ENCODE peak calls at places on chromosomes 4 and X, in eight cellular contexts. J, H, Z, E, N, U, Y and P are unnamed samples.

GRCh38 chr4:95547708-95548471 is 883 bp downstream of the UNC5C start:
- DNase-seq in J (no peak), H (no peak), Z (peak; percentile 46), E (peak; percentile 54), N (peak; percentile 46), U (peak; percentile 36), Y (no peak), P (no peak)

GRCh38 chrX:31057691-31058090 is 14.2 kb downstream of the FTHL17 start:
- DNase-seq in J (no peak), H (no peak), Z (no peak), E (no peak), N (no peak), U (no peak), Y (no peak), P (no peak)

GRCh38 chr4:22410645-22411247 is 105.1 kb downstream of the ADGRA3 start:
- DNase-seq in J (no peak), H (no peak), Z (no peak), E (no peak), N (no peak), U (no peak), Y (peak; percentile 19), P (no peak)

GRCh38 chrX:149521438-149521837 is 16.3 kb upstream of the IDS start:
- DNase-seq in J (no peak), H (no peak), Z (no peak), E (no peak), N (no peak), U (no peak), Y (no peak), P (peak; percentile 13)

GRCh38 chr4:150207871-150208270 is 129.6 kb downstream of the DCLK2 start:
- DNase-seq in J (no peak), H (no peak), Z (no peak), E (no peak), N (no peak), U (no peak), Y (no peak), P (no peak)

GRCh38 chr4:82989567-82990429 is 20.8 kb downstream of the LIN54 start:
- DNase-seq in J (no peak), H (no peak), Z (no peak), E (no peak), N (no peak), U (no peak), Y (peak; percentile 67), P (no peak)

GRCh38 chr4:38691251-38692008 is 27.4 kb downstream of the KLF3 start:
- DNase-seq in J (no peak), H (no peak), Z (no peak), E (no peak), N (no peak), U (no peak), Y (no peak), P (no peak)

GRCh38 chr4:622996-623913 is 2.1 kb upstream of the PDE6B start:
- DNase-seq in J (no peak), H (no peak), Z (no peak), E (no peak), N (peak; percentile 10), U (no peak), Y (no peak), P (no peak)

GRCh38 chr4:173503330-173504180 is 26.5 kb downstream of the HAND2 start:
- DNase-seq in J (no peak), H (no peak), Z (no peak), E (no peak), N (no peak), U (no peak), Y (no peak), P (no peak)

GRCh38 chrX:106168107-106168506 is at the start of gene PWWP3B:
- DNase-seq in J (no peak), H (no peak), Z (peak; percentile 26), E (peak; percentile 48), N (peak; percentile 84), U (peak; percentile 44), Y (no peak), P (no peak)

GRCh38 chr4:26985836-26986235 is 125.2 kb downstream of the STIM2 start:
- DNase-seq in J (no peak), H (no peak), Z (no peak), E (no peak), N (no peak), U (no peak), Y (no peak), P (no peak)

GRCh38 chr4:82785248-82786003 is 13.2 kb downstream of the SCD5 start:
- DNase-seq in J (no peak), H (no peak), Z (no peak), E (no peak), N (no peak), U (no peak), Y (no peak), P (no peak)

GRCh38 chrX:131812847-131813825 is 210.0 kb upstream of the STK26 start:
- DNase-seq in J (peak; percentile 36), H (peak; percentile 84), Z (no peak), E (peak; percentile 82), N (peak; percentile 77), U (peak; percentile 62), Y (peak; percentile 97), P (peak; percentile 47)

GRCh38 chrX:46531442-46531841 is 13.8 kb downstream of the ZNF674 start:
- DNase-seq in J (no peak), H (no peak), Z (no peak), E (no peak), N (no peak), U (no peak), Y (no peak), P (no peak)

GRCh38 chr4:100360211-100360610 is 157.6 kb downstream of the EMCN start:
- DNase-seq in J (no peak), H (no peak), Z (no peak), E (no peak), N (no peak), U (no peak), Y (no peak), P (no peak)

GRCh38 chrX:9595131-9595530 is 130.3 kb downstream of the TBL1X start:
- DNase-seq in J (no peak), H (no peak), Z (no peak), E (no peak), N (no peak), U (no peak), Y (no peak), P (no peak)

GRCh38 chrX:68732906-68733493 is 85.5 kb downstream of the STARD8 start:
- DNase-seq in J (peak; percentile 69), H (peak; percentile 56), Z (peak; percentile 49), E (peak; percentile 77), N (peak; percentile 80), U (peak; percentile 66), Y (peak; percentile 36), P (peak; percentile 34)

GRCh38 chr4:102438396-102438795 is 62.8 kb upstream of the NFKB1 start:
- DNase-seq in J (no peak), H (no peak), Z (no peak), E (no peak), N (no peak), U (no peak), Y (no peak), P (no peak)

GRCh38 chrX:53571494-53571893 is 115.0 kb downstream of the HUWE1 start:
- DNase-seq in J (no peak), H (no peak), Z (no peak), E (no peak), N (no peak), U (no peak), Y (no peak), P (no peak)

GRCh38 chr4:25953740-25954139 is 39.7 kb downstream of the SMIM20 start:
- DNase-seq in J (no peak), H (no peak), Z (no peak), E (no peak), N (no peak), U (peak; percentile 38), Y (no peak), P (no peak)

GRCh38 chrX:134388161-134389109 is 71.5 kb upstream of the HPRT1 start:
- DNase-seq in J (no peak), H (no peak), Z (no peak), E (no peak), N (no peak), U (no peak), Y (no peak), P (no peak)

GRCh38 chrX:51456246-51456645 is 40.1 kb downstream of the NUDT11 start:
- DNase-seq in J (no peak), H (no peak), Z (no peak), E (no peak), N (no peak), U (no peak), Y (no peak), P (no peak)

GRCh38 chrX:150899191-150899757 is 806 bp upstream of the CD99L2 start:
- DNase-seq in J (peak; percentile 37), H (peak; percentile 12), Z (no peak), E (peak; percentile 57), N (peak; percentile 37), U (peak; percentile 32), Y (peak; percentile 22), P (peak; percentile 12)

GRCh38 chrX:151966236-151966635 is 8.2 kb downstream of the GABRE start:
- DNase-seq in J (no peak), H (no peak), Z (no peak), E (no peak), N (no peak), U (no peak), Y (no peak), P (no peak)
- H3K9me3 ChIP-seq in J (no peaks in the 10 kb centered on the region), H (no peaks in the 10 kb centered on the region), Z (no peaks in the 10 kb centered on the region), E (no peaks in the 10 kb centered on the region), N (no peaks in the 10 kb centered on the region), U (no peaks in the 10 kb centered on the region), Y (no peaks in the 10 kb centered on the region), P (no peaks in the 10 kb centered on the region)

DNA sequence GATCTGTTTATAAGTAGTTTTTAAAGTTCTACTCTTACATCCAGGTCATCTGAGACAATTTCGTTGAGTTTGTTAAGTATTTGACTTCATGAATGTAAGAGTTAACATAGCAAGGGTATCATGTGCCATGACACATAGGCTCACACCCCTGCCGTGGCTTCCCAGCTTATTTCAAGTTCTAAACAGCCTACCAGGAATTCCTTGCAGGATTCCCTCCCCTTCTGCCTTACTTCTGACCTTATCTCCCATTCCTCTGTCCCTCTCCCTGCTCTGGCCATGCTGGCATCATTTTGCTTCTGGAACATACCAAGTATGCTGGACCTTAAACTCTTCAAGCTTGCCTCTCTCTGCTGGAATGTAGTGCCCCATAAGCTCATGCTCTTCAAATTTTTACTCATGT is 369.9 kb upstream of the PCDH7 start:
- DNase-seq in J (no peak), H (no peak), Z (no peak), E (no peak), N (no peak), U (no peak), Y (no peak), P (no peak)
- H3K9me3 ChIP-seq in J (no peaks in the 10 kb centered on the region), H (peaks cover 4% of the 10 kb centered on the region), Z (no peaks in the 10 kb centered on the region), E (no peaks in the 10 kb centered on the region), N (no peaks in the 10 kb centered on the region), U (no peaks in the 10 kb centered on the region), Y (no peaks in the 10 kb centered on the region), P (no peaks in the 10 kb centered on the region)

DNA sequence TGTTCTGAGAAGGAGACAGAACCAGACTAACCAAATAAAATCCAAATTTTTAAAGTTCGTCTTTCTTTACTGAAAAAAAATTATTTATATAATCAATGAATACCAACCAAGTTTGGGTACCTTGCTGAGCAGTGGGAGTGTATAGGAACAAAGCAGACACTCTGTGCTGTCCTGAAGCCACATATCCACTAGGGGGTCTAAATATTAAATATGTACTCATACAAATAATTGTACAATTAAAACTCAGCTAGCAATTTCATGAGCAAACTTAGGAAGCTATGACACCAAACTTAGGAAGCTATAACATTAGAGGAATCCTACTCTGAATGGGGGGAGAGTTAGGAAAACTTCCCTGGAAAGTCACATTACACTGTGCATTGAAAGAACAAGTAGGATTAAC is 582.0 kb upstream of the EPHA5 start:
- DNase-seq in J (no peak), H (no peak), Z (no peak), E (no peak), N (no peak), U (no peak), Y (no peak), P (no peak)
- H3K9me3 ChIP-seq in J (no peaks in the 10 kb centered on the region), H (no peaks in the 10 kb centered on the region), Z (no peaks in the 10 kb centered on the region), E (no peaks in the 10 kb centered on the region), N (no peaks in the 10 kb centered on the region), U (no peaks in the 10 kb centered on the region), Y (no peaks in the 10 kb centered on the region), P (no peaks in the 10 kb centered on the region)

GRCh38 chr4:182105416-182105815 is 137.8 kb upstream of the TENM3 start:
- DNase-seq in J (no peak), H (no peak), Z (no peak), E (no peak), N (no peak), U (no peak), Y (no peak), P (no peak)
- H3K9me3 ChIP-seq in J (no peaks in the 10 kb centered on the region), H (peaks cover 5% of the 10 kb centered on the region), Z (no peaks in the 10 kb centered on the region), E (no peaks in the 10 kb centered on the region), N (no peaks in the 10 kb centered on the region), U (no peaks in the 10 kb centered on the region), Y (no peaks in the 10 kb centered on the region), P (no peaks in the 10 kb centered on the region)